ENCODE peak calls at places on chromosomes 1 and 21, in six cellular contexts. One of them, this sample, is unnamed.

GRCh38 chr1:219312967-219313366 is 139.3 kb downstream of the LYPLAL1 start:
- DNase-seq in activated CD8-positive, alpha-beta T cell treated with anti-CD3 and anti-CD28 coated beads, Interleukin-2, amount 10 ng/mL, durations not matched to agents 7 days and 5 days: no peak
- DNase-seq in nephron progenitor cell: no peak
- DNase-seq in EH: peak; percentile 91
- DNase-seq in heart right ventricle: no peak
- DNase-seq in AG08395: peak; percentile 66
- DNase-seq in this sample: no peak

GRCh38 chr1:224922404-224923164 is 6.9 kb upstream of the DNAH14 start:
- DNase-seq in AG08395: peak; percentile 70
- DNase-seq in activated CD8-positive, alpha-beta T cell treated with anti-CD3 and anti-CD28 coated beads, Interleukin-2, amount 10 ng/mL, durations not matched to agents 7 days and 5 days: no peak
- DNase-seq in nephron progenitor cell: peak; percentile 11
- DNase-seq in EH: peak; percentile 42
- DNase-seq in heart right ventricle: no peak
- DNase-seq in this sample: peak; percentile 70

GRCh38 chr21:37176716-37177115 is 90.4 kb downstream of the VPS26C start:
- DNase-seq in activated CD8-positive, alpha-beta T cell treated with anti-CD3 and anti-CD28 coated beads, Interleukin-2, amount 10 ng/mL, durations not matched to agents 7 days and 5 days: no peak
- DNase-seq in EH: no peak
- DNase-seq in nephron progenitor cell: no peak
- DNase-seq in AG08395: no peak
- DNase-seq in heart right ventricle: no peak
- DNase-seq in this sample: no peak

GRCh38 chr1:42323551-42323950 is 11.5 kb downstream of the FOXJ3 start:
- DNase-seq in AG08395: no peak
- DNase-seq in EH: no peak
- DNase-seq in activated CD8-positive, alpha-beta T cell treated with anti-CD3 and anti-CD28 coated beads, Interleukin-2, amount 10 ng/mL, durations not matched to agents 7 days and 5 days: no peak
- DNase-seq in heart right ventricle: no peak
- DNase-seq in nephron progenitor cell: no peak
- DNase-seq in this sample: no peak

GRCh38 chr1:36497207-36497606 is 14.5 kb upstream of the CSF3R start:
- DNase-seq in nephron progenitor cell: no peak
- DNase-seq in AG08395: no peak
- DNase-seq in EH: no peak
- DNase-seq in heart right ventricle: no peak
- DNase-seq in activated CD8-positive, alpha-beta T cell treated with anti-CD3 and anti-CD28 coated beads, Interleukin-2, amount 10 ng/mL, durations not matched to agents 7 days and 5 days: no peak
- DNase-seq in this sample: no peak

GRCh38 chr1:231663211-231663792 is 36.7 kb downstream of the DISC1 start:
- DNase-seq in EH: peak; percentile 41
- DNase-seq in nephron progenitor cell: no peak
- DNase-seq in heart right ventricle: no peak
- DNase-seq in activated CD8-positive, alpha-beta T cell treated with anti-CD3 and anti-CD28 coated beads, Interleukin-2, amount 10 ng/mL, durations not matched to agents 7 days and 5 days: no peak
- DNase-seq in AG08395: no peak
- DNase-seq in this sample: no peak

GRCh38 chr21:14454642-14455009 is 71.7 kb upstream of the HSPA13 start:
- DNase-seq in nephron progenitor cell: no peak
- DNase-seq in activated CD8-positive, alpha-beta T cell treated with anti-CD3 and anti-CD28 coated beads, Interleukin-2, amount 10 ng/mL, durations not matched to agents 7 days and 5 days: no peak
- DNase-seq in EH: no peak
- DNase-seq in heart right ventricle: no peak
- DNase-seq in AG08395: no peak
- DNase-seq in this sample: no peak

GRCh38 chr1:234484218-234484617 is 5.2 kb upstream of the TARBP1 start:
- DNase-seq in heart right ventricle: no peak
- DNase-seq in EH: peak; percentile 48
- DNase-seq in activated CD8-positive, alpha-beta T cell treated with anti-CD3 and anti-CD28 coated beads, Interleukin-2, amount 10 ng/mL, durations not matched to agents 7 days and 5 days: no peak
- DNase-seq in nephron progenitor cell: no peak
- DNase-seq in AG08395: no peak
- DNase-seq in this sample: no peak

GRCh38 chr1:230778916-230779590 is 31.9 kb downstream of the CAPN9 start:
- DNase-seq in EH: peak; percentile 29
- DNase-seq in heart right ventricle: no peak
- DNase-seq in activated CD8-positive, alpha-beta T cell treated with anti-CD3 and anti-CD28 coated beads, Interleukin-2, amount 10 ng/mL, durations not matched to agents 7 days and 5 days: no peak
- DNase-seq in nephron progenitor cell: no peak
- DNase-seq in AG08395: no peak
- DNase-seq in this sample: no peak

GRCh38 chr21:20902998-20903397 is 95.2 kb upstream of the NCAM2 start:
- DNase-seq in EH: no peak
- DNase-seq in AG08395: no peak
- DNase-seq in heart right ventricle: no peak
- DNase-seq in activated CD8-positive, alpha-beta T cell treated with anti-CD3 and anti-CD28 coated beads, Interleukin-2, amount 10 ng/mL, durations not matched to agents 7 days and 5 days: no peak
- DNase-seq in nephron progenitor cell: no peak
- DNase-seq in this sample: no peak

GRCh38 chr1:98314591-98314990 is 346.9 kb upstream of the SNX7 start:
- DNase-seq in nephron progenitor cell: no peak
- DNase-seq in heart right ventricle: no peak
- DNase-seq in EH: no peak
- DNase-seq in AG08395: no peak
- DNase-seq in activated CD8-positive, alpha-beta T cell treated with anti-CD3 and anti-CD28 coated beads, Interleukin-2, amount 10 ng/mL, durations not matched to agents 7 days and 5 days: no peak
- DNase-seq in this sample: no peak